ENCODE peak calls at places on chromosomes 12 and 14, in six cellular contexts. O is neural progenitor cell, H is HCT116, V is PC-3, Y is MM.1S, X is SK-N-SH. D is an unnamed sample.

GRCh38 chr14:64700894-64701293 is 3.3 kb upstream of the PLEKHG3 start:
- DNase-seq in Y (no peak), X (no peak), V (no peak), O (no peak), H (no peak), D (no peak)

GRCh38 chr14:34649344-34649743 is 19.4 kb upstream of the SNX6 start:
- DNase-seq in X (no peak), Y (no peak), O (no peak), V (peak; percentile 86), H (no peak), D (peak; percentile 86)

GRCh38 chr12:104604070-104604994 is 147.6 kb downstream of the CHST11 start:
- DNase-seq in V (peak; percentile 92), H (peak; percentile 89), X (peak; percentile 32), O (no peak), Y (no peak), D (peak; percentile 98)

GRCh38 chr12:3732901-3733300 is 20.0 kb downstream of the CRACR2A start:
- DNase-seq in O (no peak), H (no peak), Y (no peak), V (peak; percentile 10), X (no peak), D (no peak)

GRCh38 chr12:80441921-80442320 is 2.1 kb upstream of the PTPRQ start:
- DNase-seq in H (no peak), X (no peak), O (no peak), Y (no peak), V (peak; percentile 40), D (peak; percentile 41)

GRCh38 chr12:114166360-114166759 is 200.2 kb upstream of the RBM19 start:
- DNase-seq in X (peak; percentile 34), H (peak; percentile 24), O (peak; percentile 82), V (peak; percentile 18), Y (no peak), D (peak; percentile 61)

GRCh38 chr12:91205791-91206190 is 23.2 kb upstream of the DCN start:
- DNase-seq in H (no peak), V (peak; percentile 20), O (no peak), X (no peak), Y (no peak), D (peak; percentile 48)

GRCh38 chr12:107670999-107671643 is 14.5 kb upstream of the PWP1 start:
- DNase-seq in H (peak; percentile 19), Y (peak; percentile 76), X (no peak), V (peak; percentile 20), O (peak; percentile 70), D (peak; percentile 43)

GRCh38 chr12:27610380-27610779 is 85.9 kb upstream of the REP15 start:
- DNase-seq in X (no peak), Y (no peak), V (peak; percentile 88), O (no peak), H (peak; percentile 26), D (peak; percentile 72)

GRCh38 chr14:48536318-48536717 is 860.9 kb upstream of the MDGA2 start:
- DNase-seq in O (peak; percentile 66), X (peak; percentile 0), H (peak; percentile 19), Y (no peak), V (peak; percentile 43), D (no peak)

GRCh38 chr12:11706509-11707331 is 57.2 kb downstream of the ETV6 start:
- DNase-seq in X (no peak), V (no peak), O (no peak), Y (no peak), H (no peak), D (no peak)

DNA sequence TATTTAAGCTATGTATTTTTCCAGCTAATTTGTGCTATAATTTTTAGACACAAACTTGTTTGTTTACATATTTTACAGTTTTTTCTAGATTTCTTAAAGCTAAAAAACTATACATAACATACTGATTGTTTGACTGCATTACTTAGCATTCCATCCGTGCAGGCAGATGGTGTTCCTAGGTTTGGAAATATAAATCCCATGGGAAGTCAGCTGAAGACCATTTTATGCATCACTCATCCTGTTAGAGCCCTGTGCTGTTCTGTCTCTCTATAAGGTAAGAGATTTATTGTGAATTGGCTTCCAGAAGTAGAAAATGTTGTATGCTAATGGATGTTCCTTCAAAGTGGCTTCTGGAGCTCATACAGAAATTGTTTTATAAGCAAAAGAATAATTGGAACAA is 31.1 kb downstream of the RMST start:
- DNase-seq in X (no peak), V (no peak), Y (no peak), H (no peak), O (no peak), D (no peak)
- H3K4me1 ChIP-seq in X (no peaks in the 10 kb centered on the region), V (no peaks in the 10 kb centered on the region), Y (no peaks in the 10 kb centered on the region), H (no peaks in the 10 kb centered on the region), O (peaks cover 37% of the 10 kb centered on the region), D (no peaks in the 10 kb centered on the region)

DNA sequence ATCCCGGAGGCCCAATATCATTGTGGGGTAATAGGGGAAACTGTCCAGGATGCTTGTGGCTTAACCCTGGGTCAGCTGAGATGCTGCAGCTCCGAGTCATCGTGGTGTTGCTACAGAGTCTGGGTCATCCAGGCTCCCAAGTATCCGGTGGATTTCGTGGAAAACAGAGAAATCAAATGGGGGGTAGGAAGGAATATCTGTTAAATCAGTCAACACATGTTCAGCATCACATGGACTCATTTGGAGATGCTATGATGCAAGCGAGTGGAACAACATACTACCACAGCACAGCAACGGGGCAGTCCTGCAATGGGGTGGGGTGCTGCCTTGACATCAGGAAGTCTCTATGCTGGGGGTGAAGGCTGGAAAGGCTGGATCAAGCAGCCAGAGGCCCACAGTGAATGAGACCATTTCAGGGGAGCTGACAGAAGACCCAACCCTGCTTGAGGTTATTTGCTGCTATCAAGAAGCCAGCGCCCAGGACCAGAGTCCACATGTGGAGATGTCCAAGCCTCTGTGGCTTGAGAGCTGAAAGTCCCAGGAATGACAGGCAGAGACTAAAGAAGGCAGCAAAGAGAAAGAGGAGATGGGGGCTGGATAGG is 22.9 kb downstream of the VDR start:
- DNase-seq in V (peak; percentile 60), Y (no peak), H (no peak), X (no peak), O (no peak), D (peak; percentile 98)
- H3K9ac ChIP-seq in V (no peak overlapping the region), Y (no peak overlapping the region), H (no peak overlapping the region), X (no peak overlapping the region), O (no peak overlapping the region), D (peak overlapping the region; percentile 51)

GRCh38 chr14:36852853-36853634 is 191.4 kb downstream of the PAX9 start:
- DNase-seq in H (no peak), X (no peak), V (no peak), Y (no peak), O (no peak), D (peak; percentile 12)
- TF ChIP-seq EZH2phosphoT487 in H (no peak), X (no peak), V (no peak), Y (no peak), O (no peak), D (no peak)

GRCh38 chr12:132314035-132314434 is 15.4 kb downstream of the GALNT9 start:
- DNase-seq in V (no peak), O (no peak), Y (no peak), X (no peak), H (no peak), D (no peak)

GRCh38 chr12:132315507-132315906 is 13.9 kb downstream of the GALNT9 start:
- DNase-seq in X (no peak), H (no peak), V (no peak), O (no peak), Y (no peak), D (no peak)

GRCh38 chr12:132313182-132313581 is 16.2 kb downstream of the GALNT9 start:
- DNase-seq in H (no peak), V (no peak), Y (no peak), O (no peak), X (no peak), D (no peak)

GRCh38 chr12:132315951-132316350 is 13.4 kb downstream of the GALNT9 start:
- DNase-seq in V (no peak), H (no peak), Y (no peak), O (no peak), X (no peak), D (no peak)

DNA sequence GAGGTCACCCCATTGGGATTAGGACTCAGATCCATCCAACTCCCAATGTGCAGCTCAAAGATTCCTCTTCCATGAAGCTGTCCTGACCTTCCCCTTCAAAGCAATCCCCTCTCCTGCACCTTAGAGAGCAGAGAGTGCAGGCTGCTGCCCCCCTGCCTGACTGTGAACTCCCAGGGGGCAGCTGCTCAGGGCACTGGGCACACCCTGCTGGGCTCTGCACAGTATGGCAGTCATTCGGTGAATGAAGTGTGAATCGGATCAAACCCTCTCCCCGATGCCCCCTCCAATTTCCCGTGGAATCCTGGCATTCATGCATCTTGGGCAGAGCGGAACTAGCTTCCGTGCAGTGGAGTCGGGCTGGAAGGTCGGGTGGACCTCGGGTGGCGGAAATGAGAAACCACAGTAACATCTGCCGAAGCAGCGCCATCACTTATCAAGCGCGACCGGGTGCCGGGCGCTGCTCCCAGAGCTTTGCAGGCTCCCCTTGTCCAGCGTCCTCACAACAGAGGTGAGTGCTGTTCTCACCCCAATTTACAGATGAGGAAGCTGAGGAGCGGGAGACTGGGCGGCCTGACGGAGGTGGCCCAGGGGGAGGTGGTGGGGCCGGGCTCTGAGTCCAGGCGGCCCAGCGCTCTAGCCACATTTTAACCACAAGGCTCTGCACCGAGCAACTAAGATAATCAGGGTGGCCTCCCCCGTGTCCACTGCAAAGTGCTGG is 14.7 kb downstream of the GALNT9 start:
- DNase-seq in Y (no peak), X (no peak), V (no peak), O (no peak), H (no peak), D (no peak)
- H3K4me1 ChIP-seq in Y (no peaks in the 10 kb centered on the region), X (no peaks in the 10 kb centered on the region), V (no peaks in the 10 kb centered on the region), O (no peaks in the 10 kb centered on the region), H (no peaks in the 10 kb centered on the region), D (no peaks in the 10 kb centered on the region)

GRCh38 chr12:67826148-67826547 is 163.1 kb upstream of the IFNG-AS1 start:
- DNase-seq in X (no peak), V (no peak), Y (no peak), H (no peak), O (no peak), D (peak; percentile 49)
- H3K9ac ChIP-seq in X (no peak overlapping the region), V (no peak overlapping the region), Y (no peak overlapping the region), H (no peak overlapping the region), O (no peak overlapping the region), D (no peak overlapping the region)

DNA sequence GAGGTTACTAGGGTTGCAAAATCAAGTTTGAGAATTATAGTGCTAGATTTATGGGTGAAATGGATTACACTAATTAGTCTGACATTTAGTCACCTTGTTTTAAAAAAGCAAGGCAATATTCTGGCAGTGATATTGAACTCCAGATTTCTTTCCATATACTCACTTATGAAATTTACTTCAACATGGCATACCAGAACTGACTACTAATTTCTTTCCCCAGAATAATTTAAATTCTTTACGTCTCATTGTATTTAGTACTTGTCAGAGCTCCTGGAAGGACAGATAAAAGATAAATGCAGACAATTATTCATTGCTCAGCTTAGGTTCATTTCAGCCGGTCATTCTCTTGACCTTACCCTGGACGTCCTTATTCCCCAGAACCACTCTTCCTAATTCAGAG is 24.3 kb downstream of the EMP1 start:
- DNase-seq in O (no peak), V (no peak), H (no peak), X (no peak), Y (no peak), D (peak; percentile 71)
- TF ChIP-seq EZH2phosphoT487 in O (no peak), V (no peak), H (no peak), X (no peak), Y (no peak), D (no peak)